ENCODE peak calls at places on chromosomes 7 and 10, in nine cellular contexts. G is adipocyte, N is GM10248, W is GM12891, L is HT-29, K is EL, E is caudate nucleus, V is endothelial cell, S is germinal center. B is an unnamed sample.

GRCh38 chr10:78903351-78903940 is 165.3 kb upstream of the ZMIZ1 start:
- DNase-seq in G (no peak), V (peak; percentile 1), S (no peak), K (no peak), W (no peak), E (no peak), N (no peak), L (no peak), B (no peak)

GRCh38 chr10:29714096-29714874 is 79.5 kb upstream of the SVIL start:
- DNase-seq in V (no peak), L (no peak), E (no peak), S (no peak), N (no peak), K (peak; percentile 81), W (no peak), G (peak; percentile 60), B (no peak)

GRCh38 chr7:124697746-124698145 is 67.8 kb downstream of the GPR37 start:
- DNase-seq in E (no peak), W (no peak), V (no peak), K (no peak), S (no peak), G (no peak), L (no peak), N (no peak), B (no peak)

GRCh38 chr10:32793033-32793432 is 165.0 kb downstream of the ITGB1 start:
- DNase-seq in N (no peak), G (peak; percentile 31), L (no peak), V (no peak), W (no peak), S (no peak), E (no peak), K (no peak), B (no peak)

GRCh38 chr7:28125381-28126046 is 55.1 kb downstream of the JAZF1 start:
- DNase-seq in V (no peak), L (no peak), W (no peak), S (no peak), G (peak; percentile 78), N (no peak), K (no peak), E (no peak), B (no peak)

GRCh38 chr7:2953099-2953498 is 90.6 kb downstream of the CARD11 start:
- DNase-seq in G (no peak), K (no peak), S (no peak), N (no peak), L (no peak), W (no peak), E (no peak), V (no peak), B (no peak)

GRCh38 chr7:5441840-5442513 is 18.3 kb upstream of the TNRC18 start:
- DNase-seq in W (no peak), V (no peak), E (no peak), L (no peak), S (no peak), G (no peak), K (no peak), N (no peak), B (no peak)

GRCh38 chr7:5774790-5775189 is 6.7 kb downstream of the RNF216 start:
- DNase-seq in E (no peak), G (no peak), L (no peak), N (no peak), K (no peak), W (no peak), V (no peak), S (no peak), B (no peak)

GRCh38 chr10:405648-406047 is 270.4 kb downstream of the ZMYND11 start:
- DNase-seq in G (no peak), K (no peak), V (no peak), N (no peak), E (no peak), L (no peak), S (no peak), W (no peak), B (no peak)

B was measured in GM06990.